ENCODE peak calls at places on chromosome 13, in eight cellular contexts. L is sigmoid colon, F is breast epithelium, V is AG09309, G is osteoblast, D is choroid plexus epithelial cell, S is GM23338, M is pancreas. B is an unnamed sample.

GRCh38 chr13:30572859-30573275 is 44.9 kb upstream of the USPL1 start:
- DNase-seq in L (no peak), F (no peak), V (no peak), G (no peak), D (peak; percentile 76), S (peak; percentile 47), M (no peak), B (no peak)

GRCh38 chr13:49026851-49027250 is 51.1 kb downstream of the FNDC3A start:
- DNase-seq in L (no peak), F (no peak), V (no peak), G (no peak), D (peak; percentile 59), S (no peak), M (no peak), B (no peak)

GRCh38 chr13:68304287-68304893 is 1074.3 kb upstream of the PCDH9 start:
- DNase-seq in L (no peak), F (no peak), V (no peak), G (no peak), D (peak; percentile 46), S (peak; percentile 54), M (no peak), B (no peak)

GRCh38 chr13:48801255-48801654 is 147.5 kb downstream of the CYSLTR2 start:
- DNase-seq in L (no peak), F (no peak), V (peak; percentile 80), G (peak; percentile 84), D (no peak), S (no peak), M (no peak), B (peak; percentile 54)

GRCh38 chr13:45482571-45483173 is 17.9 kb downstream of the COG3 start:
- DNase-seq in L (no peak), F (no peak), V (no peak), G (no peak), D (peak; percentile 59), S (no peak), M (no peak), B (no peak)

GRCh38 chr13:30616927-30617314 is 799 bp upstream of the USPL1 start:
- DNase-seq in L (peak; percentile 88), F (peak; percentile 77), V (peak; percentile 67), G (no peak), D (peak; percentile 96), S (peak; percentile 81), M (peak; percentile 79), B (peak; percentile 46)

GRCh38 chr13:72430923-72431322 is 296.5 kb downstream of the MZT1 start:
- DNase-seq in L (no peak), F (no peak), V (no peak), G (no peak), D (no peak), S (peak; percentile 38), M (no peak), B (no peak)

GRCh38 chr13:87128006-87128405 is 543.2 kb upstream of the SLITRK5 start:
- DNase-seq in L (no peak), F (no peak), V (no peak), G (no peak), D (peak; percentile 61), S (peak; percentile 85), M (no peak), B (no peak)

GRCh38 chr13:106567421-106568224 is at the start of gene ARGLU1:
- DNase-seq in L (peak; percentile 95), F (peak; percentile 85), V (no peak), G (peak; percentile 96), D (peak; percentile 95), S (peak; percentile 96), M (peak; percentile 93), B (peak; percentile 79)

GRCh38 chr13:97911311-97912138 is 42.0 kb upstream of the IPO5 start:
- DNase-seq in L (no peak), F (no peak), V (no peak), G (peak; percentile 50), D (no peak), S (peak; percentile 69), M (no peak), B (no peak)

GRCh38 chr13:27126877-27127276 is 44.7 kb downstream of the USP12 start:
- DNase-seq in L (no peak), F (no peak), V (no peak), G (no peak), D (no peak), S (no peak), M (no peak), B (no peak)

GRCh38 chr13:76647550-76647949 is 238.7 kb downstream of the KCTD12 start:
- DNase-seq in L (no peak), F (no peak), V (no peak), G (no peak), D (no peak), S (no peak), M (no peak), B (no peak)

GRCh38 chr13:108961542-108962125 is 332.2 kb downstream of the MYO16 start:
- DNase-seq in L (no peak), F (no peak), V (peak; percentile 25), G (peak; percentile 14), D (peak; percentile 79), S (peak; percentile 75), M (no peak), B (no peak)

GRCh38 chr13:23618341-23618740 is 48.1 kb downstream of the TNFRSF19 start:
- DNase-seq in L (no peak), F (no peak), V (peak; percentile 85), G (no peak), D (peak; percentile 99), S (peak; percentile 30), M (no peak), B (peak; percentile 85)

GRCh38 chr13:44170731-44171130 is 202.9 kb upstream of the SERP2 start:
- DNase-seq in L (no peak), F (no peak), V (no peak), G (no peak), D (no peak), S (no peak), M (no peak), B (no peak)

GRCh38 chr13:22449251-22449650 is 731.5 kb upstream of the SGCG start:
- DNase-seq in L (no peak), F (no peak), V (no peak), G (no peak), D (no peak), S (no peak), M (no peak), B (no peak)

GRCh38 chr13:22451345-22451744 is 729.4 kb upstream of the SGCG start:
- DNase-seq in L (no peak), F (peak; percentile 64), V (no peak), G (no peak), D (no peak), S (peak; percentile 29), M (no peak), B (no peak)

GRCh38 chr13:22454586-22454985 is 726.2 kb upstream of the SGCG start:
- DNase-seq in L (no peak), F (no peak), V (no peak), G (no peak), D (no peak), S (peak; percentile 63), M (no peak), B (no peak)

GRCh38 chr13:22455036-22455435 is 725.7 kb upstream of the SGCG start:
- DNase-seq in L (no peak), F (no peak), V (no peak), G (no peak), D (no peak), S (no peak), M (no peak), B (no peak)
- H3K4me3 ChIP-seq in L (no peak overlapping the region), F (no peak overlapping the region), V (no peak overlapping the region), G (no peak overlapping the region), D (no peak overlapping the region), S (no peak overlapping the region), M (no peak overlapping the region), B (no peak overlapping the region)

DNA sequence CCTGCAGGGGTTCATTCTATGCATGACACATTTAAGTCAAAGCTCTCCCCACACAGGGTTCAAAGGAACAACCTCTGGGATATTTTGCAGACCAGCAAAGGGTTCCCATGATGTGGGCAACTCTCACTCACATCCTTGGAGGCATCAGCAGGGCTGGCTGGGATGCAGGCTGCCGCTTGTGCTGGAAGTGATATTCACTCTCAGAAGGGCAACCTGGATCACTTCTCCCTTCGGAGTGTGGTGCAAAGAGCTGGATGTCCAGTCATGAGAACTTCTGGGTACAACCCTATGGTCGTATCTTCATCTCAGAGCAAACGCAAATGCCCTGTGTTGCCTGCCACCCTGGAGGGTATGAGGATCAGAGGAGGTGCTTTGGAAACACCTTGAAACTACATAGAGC is 98.6 kb downstream of the ZDHHC20 start:
- DNase-seq in L (no peak), F (no peak), V (no peak), G (no peak), D (no peak), S (no peak), M (no peak), B (no peak)
- TF ChIP-seq CTCF in L (no peak), F (no peak), V (no peak), G (no peak), D (no peak), S (no peak), M (no peak), B (no peak)

DNA sequence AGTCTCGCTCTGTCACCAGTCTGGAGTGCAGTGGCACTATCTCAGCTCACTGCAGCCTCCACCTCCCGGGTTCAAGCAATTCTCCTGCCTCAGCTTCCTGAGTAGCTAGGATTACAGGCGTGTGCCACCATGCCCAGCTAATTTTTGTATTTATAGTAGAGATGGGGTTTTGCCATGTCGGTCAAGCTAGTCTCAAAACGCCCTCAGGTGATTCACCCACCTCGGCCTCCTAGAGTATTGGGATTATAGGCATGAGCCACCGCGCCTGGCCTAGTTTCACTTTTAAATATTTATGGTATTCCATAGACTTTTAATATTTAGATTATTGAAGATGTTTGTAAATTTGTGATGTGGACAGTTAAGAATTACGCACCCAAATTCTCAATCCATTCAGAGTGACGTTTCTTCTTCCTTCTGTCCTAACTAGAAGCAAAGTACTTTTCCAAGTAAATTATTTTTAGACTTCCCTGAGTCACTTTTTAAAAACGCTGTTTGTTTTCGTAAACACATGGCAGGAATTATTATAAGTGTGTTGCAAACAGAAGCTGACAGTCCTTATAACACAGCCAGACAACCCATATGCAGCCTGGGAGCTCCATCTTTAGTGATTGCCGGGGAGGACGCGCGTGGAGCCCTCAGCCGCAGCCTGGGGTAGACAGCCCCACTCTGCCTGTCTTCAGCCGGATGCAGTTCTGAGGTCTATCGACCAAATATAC is 131.7 kb downstream of the ATP11A start:
- DNase-seq in L (peak; percentile 36), F (no peak), V (no peak), G (peak; percentile 41), D (no peak), S (no peak), M (no peak), B (no peak)
- H3K4me3 ChIP-seq in L (no peak overlapping the region), F (no peak overlapping the region), V (no peak overlapping the region), G (no peak overlapping the region), D (no peak overlapping the region), S (no peak overlapping the region), M (no peak overlapping the region), B (no peak overlapping the region)

GRCh38 chr13:46903748-46904147 is 6.9 kb upstream of the HTR2A start:
- DNase-seq in L (no peak), F (no peak), V (no peak), G (no peak), D (peak; percentile 77), S (no peak), M (no peak), B (no peak)

GRCh38 chr13:46908511-46908910 is 11.7 kb upstream of the HTR2A start:
- DNase-seq in L (no peak), F (peak; percentile 34), V (peak; percentile 96), G (peak; percentile 35), D (peak; percentile 47), S (no peak), M (no peak), B (no peak)

GRCh38 chr13:46901721-46902120 is 4.9 kb upstream of the HTR2A start:
- DNase-seq in L (no peak), F (no peak), V (no peak), G (no peak), D (no peak), S (no peak), M (no peak), B (no peak)

GRCh38 chr13:46906440-46906839 is 9.6 kb upstream of the HTR2A start:
- DNase-seq in L (no peak), F (no peak), V (no peak), G (no peak), D (no peak), S (no peak), M (no peak), B (no peak)

GRCh38 chr13:46905249-46905648 is 8.4 kb upstream of the HTR2A start:
- DNase-seq in L (no peak), F (no peak), V (no peak), G (no peak), D (peak; percentile 58), S (peak; percentile 51), M (no peak), B (no peak)
- TF ChIP-seq CTCF in L (no peak), F (no peak), V (peak; percentile 44), G (peak; percentile 41), D (peak; percentile 52), S (peak; percentile 66), M (no peak), B (peak; percentile 35)